ENCODE peak calls at places on chromosomes 11 and 22, in four cellular contexts. X is PC-3, S is ovary, G is Peyer's patch. H is an unnamed sample.

GRCh38 chr11:114159802-114160588 is 100.5 kb downstream of the ZBTB16 start:
- DNase-seq in G (peak; percentile 100), X (peak; percentile 99), S (peak; percentile 99), H (peak; percentile 99)

GRCh38 chr22:37212174-37212906 is at the start of gene SSTR3:
- DNase-seq in X (no peak), G (no peak), S (peak; percentile 65), H (no peak)

GRCh38 chr22:18997925-18998315 is 61.8 kb upstream of the PRODH start:
- DNase-seq in X (no peak), S (no peak), G (peak; percentile 12), H (no peak)

GRCh38 chr11:85755285-85755684 is 55.7 kb downstream of the SYTL2 start:
- DNase-seq in G (no peak), S (no peak), X (no peak), H (no peak)

GRCh38 chr11:75159081-75159953 is 8.4 kb downstream of the SLCO2B1 start:
- DNase-seq in X (no peak), G (no peak), S (no peak), H (peak; percentile 79)

GRCh38 chr11:61265357-61265756 is 24.4 kb downstream of the PGA5 start:
- DNase-seq in X (no peak), G (no peak), S (no peak), H (no peak)

GRCh38 chr22:50299724-50300619 is 7.5 kb downstream of the PLXNB2 start:
- DNase-seq in G (no peak), X (no peak), S (no peak), H (peak; percentile 88)

GRCh38 chr22:36386900-36387663 is 685 bp downstream of the MYH9 start:
- DNase-seq in G (peak; percentile 77), S (peak; percentile 43), X (no peak), H (peak; percentile 86)

GRCh38 chr22:29539105-29539504 is 14.5 kb downstream of the THOC5 start:
- DNase-seq in G (no peak), X (no peak), S (no peak), H (no peak)

GRCh38 chr11:63917685-63918523 is 940 bp upstream of the RCOR2 start:
- DNase-seq in S (peak; percentile 70), G (peak; percentile 39), X (peak; percentile 21), H (peak; percentile 62)

GRCh38 chr22:31127181-31127772 is 4.5 kb downstream of the INPP5J start:
- DNase-seq in S (no peak), G (no peak), X (no peak), H (no peak)

GRCh38 chr11:14334893-14335292 is 24.1 kb downstream of the RRAS2 start:
- DNase-seq in G (no peak), S (no peak), X (no peak), H (no peak)
- H3K4me1 ChIP-seq in G (no peaks in the 10 kb centered on the region), S (peaks cover 4% of the 10 kb centered on the region), X (peaks cover 16% of the 10 kb centered on the region), H (no peaks in the 10 kb centered on the region)

GRCh38 chr11:26910192-26910591 is 83.7 kb upstream of the FIBIN start:
- DNase-seq in G (no peak), X (no peak), S (no peak), H (no peak)

GRCh38 chr11:26909429-26910009 is 84.4 kb upstream of the FIBIN start:
- DNase-seq in X (no peak), S (no peak), G (no peak), H (no peak)

GRCh38 chr11:26916805-26917204 is 77.1 kb upstream of the FIBIN start:
- DNase-seq in S (no peak), G (no peak), X (no peak), H (no peak)

GRCh38 chr11:26914968-26915367 is 78.9 kb upstream of the FIBIN start:
- DNase-seq in S (no peak), G (no peak), X (no peak), H (peak; percentile 7)
- H3K4me1 ChIP-seq in S (peaks cover under 1% of the 10 kb centered on the region), G (no peaks in the 10 kb centered on the region), X (no peaks in the 10 kb centered on the region), H (no peaks in the 10 kb centered on the region)

DNA sequence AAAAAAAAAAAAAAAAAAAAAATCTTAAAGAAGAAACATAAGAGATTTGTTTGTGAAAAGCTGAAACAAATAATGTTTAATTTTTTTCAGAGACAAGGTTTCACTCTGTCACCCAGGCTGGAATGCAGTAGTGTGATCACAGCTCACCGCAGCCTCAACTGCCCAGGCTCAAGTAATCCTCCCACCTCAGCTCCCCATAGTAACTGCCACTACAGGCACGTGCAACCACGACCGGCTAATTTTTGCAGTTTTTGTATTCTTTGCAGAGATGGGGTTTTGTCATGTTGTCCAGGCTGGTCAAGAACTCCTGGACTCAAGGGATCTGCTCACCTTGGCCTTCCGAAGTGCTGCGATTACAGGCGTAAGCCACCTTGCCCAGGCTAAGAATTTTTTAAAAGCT is 2.9 kb downstream of the CLNS1A start:
- DNase-seq in S (no peak), G (no peak), X (no peak), H (no peak)
- H3K4me1 ChIP-seq in S (peaks cover 14% of the 10 kb centered on the region), G (no peaks in the 10 kb centered on the region), X (peaks cover 19% of the 10 kb centered on the region), H (peaks cover 13% of the 10 kb centered on the region)

GRCh38 chr22:46008291-46008690 is 31.3 kb upstream of the WNT7B start:
- DNase-seq in G (no peak), X (no peak), S (no peak), H (no peak)
- H3K4me1 ChIP-seq in G (peaks cover 9% of the 10 kb centered on the region), X (peaks cover 51% of the 10 kb centered on the region), S (peaks cover 23% of the 10 kb centered on the region), H (peaks cover 35% of the 10 kb centered on the region)

GRCh38 chr22:40105755-40106154 is 72.0 kb upstream of the TNRC6B start:
- DNase-seq in G (no peak), S (no peak), X (no peak), H (no peak)
- H3K4me1 ChIP-seq in G (peaks cover 12% of the 10 kb centered on the region), S (peaks cover 8% of the 10 kb centered on the region), X (peaks cover 12% of the 10 kb centered on the region), H (peaks cover 12% of the 10 kb centered on the region)

GRCh38 chr11:1756791-1757771 is 6.6 kb downstream of the CTSD start:
- DNase-seq in X (no peak), G (no peak), S (no peak), H (no peak)
- H3K4me1 ChIP-seq in X (peaks cover 13% of the 10 kb centered on the region), G (peaks cover 58% of the 10 kb centered on the region), S (peaks cover 9% of the 10 kb centered on the region), H (peaks cover 13% of the 10 kb centered on the region)

DNA sequence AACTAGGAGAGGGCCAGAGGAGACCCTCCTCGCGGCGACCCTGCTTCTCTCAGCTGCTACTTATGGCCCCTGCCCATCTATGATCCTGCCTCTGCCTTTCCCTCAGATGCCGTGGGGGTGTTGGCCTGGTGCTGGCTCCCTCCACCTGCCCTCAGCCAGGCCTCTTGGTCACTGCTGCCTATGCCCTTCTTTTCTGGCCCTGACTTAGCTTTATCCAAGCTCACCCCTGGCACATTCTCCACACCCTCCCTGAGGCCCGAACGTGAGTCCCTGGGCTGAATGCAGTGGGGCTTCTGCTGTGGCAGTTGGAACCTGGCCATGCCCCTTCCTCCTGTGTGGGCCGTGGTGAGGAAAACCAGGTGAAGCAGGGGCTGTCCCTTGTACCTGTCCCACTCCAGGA is 19.8 kb upstream of the SUSD2 start:
- DNase-seq in S (no peak), G (no peak), X (no peak), H (no peak)
- H3K4me1 ChIP-seq in S (peaks cover 9% of the 10 kb centered on the region), G (peaks cover 15% of the 10 kb centered on the region), X (peaks cover 6% of the 10 kb centered on the region), H (peaks cover 27% of the 10 kb centered on the region)

GRCh38 chr11:65404638-65405339 is 17.8 kb upstream of the NEAT1 start:
- DNase-seq in X (no peak), G (no peak), S (no peak), H (no peak)
- H3K4me1 ChIP-seq in X (no peaks in the 10 kb centered on the region), G (peaks cover 9% of the 10 kb centered on the region), S (no peaks in the 10 kb centered on the region), H (peaks cover 9% of the 10 kb centered on the region)

DNA sequence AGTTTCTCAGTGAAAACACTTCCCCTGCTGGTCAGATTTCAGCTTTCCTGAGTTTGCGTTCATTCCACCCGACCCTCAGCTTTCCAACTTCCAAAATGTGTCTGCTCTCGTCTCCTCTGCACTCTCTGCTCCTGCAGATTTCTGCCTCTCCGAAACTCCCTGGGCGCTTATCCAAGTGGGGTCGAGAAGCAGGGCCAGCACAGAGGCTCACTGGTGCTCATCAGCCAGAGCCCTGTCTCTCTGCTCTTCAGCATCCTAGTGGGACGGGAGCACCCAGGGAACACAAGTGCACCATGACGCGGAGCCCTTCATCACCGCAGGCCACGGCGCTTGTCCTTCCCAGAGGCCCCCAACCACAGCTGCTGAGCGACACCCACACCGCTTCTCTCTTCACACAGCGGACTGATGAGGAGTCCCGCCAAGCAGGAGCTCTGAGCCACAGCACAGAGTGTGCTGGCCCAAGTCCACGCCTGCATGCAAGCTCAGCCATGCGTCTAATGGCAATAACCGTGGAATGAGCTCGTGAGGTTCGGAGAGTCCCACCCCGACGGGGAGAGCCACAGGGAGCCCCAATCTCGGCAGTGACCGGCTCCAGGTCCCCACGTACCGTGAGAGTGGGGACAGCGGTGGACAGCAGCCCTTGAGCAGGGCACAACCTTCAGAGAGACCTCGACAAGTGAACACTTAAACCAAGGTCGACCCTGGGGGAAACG is 27.9 kb upstream of the MOB2 start:
- DNase-seq in X (no peak), G (no peak), S (no peak), H (no peak)
- H3K4me1 ChIP-seq in X (peaks cover 3% of the 10 kb centered on the region), G (peaks cover 12% of the 10 kb centered on the region), S (peaks cover 10% of the 10 kb centered on the region), H (peaks cover 19% of the 10 kb centered on the region)

H was measured in transverse colon.